ENCODE peak calls at places on chromosomes 3 and 15, in ten cellular contexts. Y, T, K, Q, J, X, F, P, D and A are unnamed samples.

GRCh38 chr15:44726568-44727461 is 9.5 kb upstream of the TRIM69 start:
- DNase-seq in Q (peak), X (no peak), P (peak), F (peak), T (no peak), D (peak), J (peak), K (peak), Y (no peak), A (peak)

GRCh38 chr3:141421639-141422319 is 53.5 kb downstream of the ZBTB38 start:
- DNase-seq in P (peak), X (no peak), K (peak), J (peak), T (no peak), Q (no peak), Y (no peak), F (no peak), D (no peak), A (peak)

GRCh38 chr15:78241017-78241416 is 6.7 kb upstream of the ACSBG1 start:
- DNase-seq in K (peak), P (peak), X (peak), F (peak), D (peak), Y (peak), T (peak), Q (peak), J (peak), A (peak)

GRCh38 chr3:16249336-16249735 is 15.4 kb downstream of the DPH3 start:
- DNase-seq in K (peak), T (no peak), Q (peak), D (no peak), P (no peak), J (peak), F (no peak), Y (no peak), X (no peak), A (peak)

GRCh38 chr3:32842987-32843386 is 25.2 kb downstream of the TRIM71 start:
- DNase-seq in K (no peak), Y (no peak), Q (no peak), X (no peak), F (no peak), J (no peak), D (no peak), T (no peak), P (no peak), A (no peak)

GRCh38 chr3:156459434-156459833 is 95.5 kb downstream of the SSR3 start:
- DNase-seq in T (no peak), K (no peak), X (no peak), F (no peak), D (no peak), Y (no peak), J (no peak), Q (no peak), P (no peak), A (no peak)

GRCh38 chr3:62332771-62333381 is 40.5 kb downstream of the FEZF2 start:
- DNase-seq in T (no peak), P (peak), X (no peak), Y (no peak), Q (no peak), D (no peak), F (no peak), J (peak), K (peak), A (peak)

GRCh38 chr3:45272828-45273470 is 46.9 kb upstream of the TMEM158 start:
- DNase-seq in D (no peak), Y (no peak), J (no peak), Q (no peak), P (no peak), K (no peak), X (no peak), T (no peak), F (no peak), A (no peak)

GRCh38 chr3:174859756-174860155 is 622 bp downstream of the NAALADL2 start:
- DNase-seq in J (no peak), X (no peak), K (no peak), P (no peak), D (no peak), Y (no peak), F (no peak), Q (no peak), T (no peak), A (no peak)

GRCh38 chr3:4850928-4851265 is 128.3 kb upstream of the BHLHE40 start:
- DNase-seq in P (no peak), J (no peak), X (no peak), K (no peak), D (no peak), F (no peak), T (no peak), Y (no peak), Q (peak), A (no peak)

GRCh38 chr3:13890377-13891016 is 10.6 kb upstream of the WNT7A start:
- DNase-seq in J (no peak), T (peak), X (peak), F (peak), Y (no peak), P (no peak), Q (peak), D (no peak), K (no peak), A (no peak)

GRCh38 chr3:134252766-134253165 is 2.1 kb upstream of the RYK start:
- DNase-seq in K (no peak), J (no peak), F (no peak), D (no peak), Q (no peak), T (no peak), Y (no peak), P (no peak), X (no peak), A (no peak)

GRCh38 chr3:62335196-62335595 is 38.2 kb downstream of the FEZF2 start:
- DNase-seq in J (no peak), D (no peak), Y (no peak), X (no peak), Q (no peak), F (no peak), P (no peak), T (no peak), K (no peak), A (no peak)

GRCh38 chr3:128383316-128384235 is 83.1 kb downstream of the DNAJB8 start:
- DNase-seq in D (no peak), K (peak), Q (peak), J (peak), T (peak), Y (peak), X (peak), P (peak), F (peak), A (peak)

GRCh38 chr3:145368748-145369147 is 792.2 kb downstream of the PLOD2 start:
- DNase-seq in D (no peak), T (no peak), Q (no peak), Y (no peak), X (no peak), J (no peak), K (no peak), P (no peak), F (no peak), A (no peak)

GRCh38 chr15:58269455-58270414 is 131.6 kb downstream of the AQP9 start:
- DNase-seq in F (peak), Q (peak), P (peak), D (peak), X (no peak), Y (no peak), T (no peak), K (peak), J (peak), A (peak)

GRCh38 chr3:189324538-189325138 is 152.9 kb downstream of the TPRG1 start:
- DNase-seq in P (peak), Q (peak), J (peak), X (no peak), Y (no peak), F (peak), D (peak), T (peak), K (peak), A (peak)

GRCh38 chr15:40085225-40085624 is 23.5 kb downstream of the BMF start:
- DNase-seq in D (no peak), K (no peak), F (no peak), P (no peak), Y (no peak), Q (no peak), J (peak), T (no peak), X (no peak), A (no peak)

GRCh38 chr15:101813803-101814534 is 2.0 kb downstream of the OR4F15 start:
- DNase-seq in F (no peak), D (no peak), Y (no peak), K (no peak), Q (no peak), T (no peak), X (no peak), J (peak), P (peak), A (no peak)

GRCh38 chr3:53694648-53695356 is 151.4 kb downstream of the CHDH start:
- DNase-seq in P (no peak), Q (no peak), D (no peak), K (no peak), X (no peak), Y (no peak), F (no peak), T (no peak), J (no peak), A (no peak)

GRCh38 chr3:165529451-165529850 is 307.8 kb downstream of the BCHE start:
- DNase-seq in X (no peak), P (no peak), Q (no peak), Y (no peak), T (no peak), J (no peak), D (no peak), K (no peak), F (no peak), A (no peak)

GRCh38 chr3:151265866-151266265 is 12.5 kb downstream of the P2RY14 start:
- DNase-seq in T (no peak), P (no peak), Y (no peak), K (no peak), D (no peak), J (no peak), F (no peak), X (no peak), Q (no peak), A (no peak)

GRCh38 chr3:3631114-3631513 is 168.1 kb upstream of the LRRN1 start:
- DNase-seq in K (no peak), D (no peak), J (peak), F (no peak), X (no peak), Q (no peak), Y (no peak), T (no peak), P (no peak), A (peak)

GRCh38 chr15:74545776-74546656 is 5.0 kb downstream of the ARID3B start:
- DNase-seq in J (peak), K (peak), T (peak), D (no peak), Q (peak), P (peak), Y (peak), X (peak), F (peak), A (peak)
- TF ChIP-seq CTCF in J (no peak), K (no peak), T (no peak), D (no peak), Q (no peak), P (no peak), Y (no peak), X (no peak), F (peak), A (no peak)

GRCh38 chr3:170644711-170645110 is 58.8 kb upstream of the SLC7A14 start:
- DNase-seq in F (no peak), K (no peak), X (no peak), D (no peak), P (peak), J (peak), T (no peak), Q (no peak), Y (no peak), A (no peak)
- TF ChIP-seq CTCF in F (no peak), K (no peak), X (no peak), D (no peak), P (no peak), J (no peak), T (no peak), Q (no peak), Y (no peak), A (no peak)

GRCh38 chr15:37881237-37882013 is 53.0 kb upstream of the TMCO5A start:
- DNase-seq in J (no peak), P (no peak), K (no peak), Y (no peak), T (no peak), X (no peak), Q (no peak), D (no peak), F (no peak), A (no peak)

GRCh38 chr15:37882640-37883039 is 51.8 kb upstream of the TMCO5A start:
- DNase-seq in F (no peak), D (no peak), Y (no peak), P (no peak), Q (no peak), K (no peak), X (no peak), T (no peak), J (no peak), A (no peak)

GRCh38 chr15:37877851-37878577 is 56.4 kb upstream of the TMCO5A start:
- DNase-seq in X (no peak), T (no peak), D (no peak), P (peak), Q (no peak), Y (no peak), F (peak), J (peak), K (peak), A (peak)

GRCh38 chr15:37880835-37881153 is 53.6 kb upstream of the TMCO5A start:
- DNase-seq in T (no peak), P (no peak), D (no peak), Y (no peak), J (no peak), K (no peak), X (no peak), F (no peak), Q (no peak), A (no peak)

GRCh38 chr15:37880009-37880834 is 54.2 kb upstream of the TMCO5A start:
- DNase-seq in F (peak), J (peak), X (no peak), T (no peak), Q (peak), D (no peak), Y (no peak), P (peak), K (peak), A (peak)
- TF ChIP-seq CTCF in F (peak), J (peak), X (peak), T (peak), Q (peak), D (peak), Y (peak), P (peak), K (peak), A (peak)

GRCh38 chr3:37092484-37092883 is 81.9 kb downstream of the LRRFIP2 start:
- DNase-seq in D (no peak), Y (no peak), X (no peak), J (no peak), F (no peak), Q (no peak), T (no peak), K (no peak), P (no peak), A (no peak)
- TF ChIP-seq CTCF in D (no peak), Y (no peak), X (no peak), J (no peak), F (no peak), Q (no peak), T (no peak), K (no peak), P (no peak), A (no peak)

DNA sequence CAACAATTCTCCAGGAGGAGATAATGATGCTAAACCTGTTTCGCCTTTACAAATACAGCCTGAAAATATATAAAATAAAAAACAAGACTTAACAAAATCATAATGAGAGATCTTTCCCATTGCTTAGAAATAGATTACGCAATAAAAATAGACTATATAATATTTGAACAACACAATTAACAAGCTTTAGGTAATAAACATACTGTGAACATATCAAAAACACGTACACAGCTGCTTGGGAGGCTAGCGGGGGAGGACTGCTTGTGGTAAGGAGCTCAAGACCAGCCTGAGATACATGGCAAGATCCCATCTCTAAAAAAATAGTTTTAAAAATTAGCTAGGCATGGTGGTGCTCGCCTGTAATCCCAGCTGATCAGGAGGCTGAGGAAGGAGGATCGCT is 8.7 kb downstream of the NSMCE3 start:
- DNase-seq in T (no peak), Y (no peak), K (no peak), X (no peak), Q (no peak), D (no peak), P (no peak), F (no peak), J (no peak), A (no peak)
- TF ChIP-seq CTCF in T (no peak), Y (no peak), K (no peak), X (no peak), Q (no peak), D (no peak), P (no peak), F (no peak), J (no peak), A (no peak)

GRCh38 chr3:39447637-39448483 is 19.6 kb upstream of the MOBP start:
- DNase-seq in F (peak), J (peak), X (no peak), T (no peak), D (peak), Y (peak), Q (peak), P (peak), K (peak), A (peak)
- TF ChIP-seq CTCF in F (peak), J (peak), X (peak), T (peak), D (peak), Y (peak), Q (peak), P (peak), K (peak), A (peak)